ENCODE peak calls at places on chromosomes 4 and X, in seven cellular contexts. L is IMR-90, E is A549, I is thyroid gland, R is uterus, X is H1, Q is upper lobe of left lung. H is an unnamed sample.

GRCh38 chrX:72028701-72029470 is 102.8 kb downstream of the RTL5 start:
- DNase-seq in L (no peak), E (no peak), I (no peak), R (no peak), X (peak), Q (no peak), H (peak)

GRCh38 chrX:113675278-113675677 is 834.6 kb upstream of the AMOT start:
- DNase-seq in L (no peak), E (no peak), I (no peak), R (no peak), X (no peak), Q (no peak), H (no peak)

GRCh38 chr4:88158360-88159136 is at the start of gene ABCG2:
- DNase-seq in L (peak), E (peak), I (peak), R (peak), X (peak), Q (peak), H (no peak)

GRCh38 chr4:103400405-103400804 is 202.3 kb upstream of the CENPE start:
- DNase-seq in L (no peak), E (no peak), I (no peak), R (no peak), X (no peak), Q (no peak), H (no peak)

GRCh38 chr4:155906554-155907247 is 3.2 kb downstream of the TDO2 start:
- DNase-seq in L (peak), E (peak), I (no peak), R (peak), X (no peak), Q (no peak), H (no peak)

GRCh38 chr4:87363552-87363951 is 27.4 kb downstream of the HSD17B11 start:
- DNase-seq in L (no peak), E (peak), I (no peak), R (no peak), X (no peak), Q (no peak), H (no peak)

GRCh38 chrX:141989802-141990201 is 86.1 kb downstream of the MAGEC1 start:
- DNase-seq in L (no peak), E (no peak), I (no peak), R (no peak), X (no peak), Q (no peak), H (no peak)

GRCh38 chrX:21974011-21974385 is 33.5 kb downstream of the SMS start:
- DNase-seq in L (no peak), E (no peak), I (no peak), R (no peak), X (no peak), Q (no peak), H (no peak)

GRCh38 chrX:114906978-114907510 is 110.4 kb downstream of the IL13RA2 start:
- DNase-seq in L (no peak), E (no peak), I (no peak), R (no peak), X (no peak), Q (no peak), H (no peak)

GRCh38 chr4:54568184-54568583 is 89.6 kb upstream of the KIT start:
- DNase-seq in L (peak), E (no peak), I (no peak), R (no peak), X (peak), Q (no peak), H (no peak)

GRCh38 chrX:22952011-22952410 is 47.7 kb upstream of the DDX53 start:
- DNase-seq in L (peak), E (peak), I (no peak), R (no peak), X (no peak), Q (no peak), H (no peak)

GRCh38 chr4:22531638-22532037 is 15.8 kb upstream of the ADGRA3 start:
- DNase-seq in L (no peak), E (no peak), I (no peak), R (no peak), X (no peak), Q (no peak), H (no peak)

GRCh38 chrX:47646636-47647035 is 3.7 kb downstream of the ELK1 start:
- DNase-seq in L (no peak), E (no peak), I (no peak), R (no peak), X (no peak), Q (no peak), H (peak)

GRCh38 chr4:98284640-98285046 is 23.5 kb downstream of the RAP1GDS1 start:
- DNase-seq in L (peak), E (peak), I (no peak), R (no peak), X (no peak), Q (no peak), H (no peak)

GRCh38 chr4:78667764-78668163 is 108.4 kb upstream of the BMP2K start:
- DNase-seq in L (no peak), E (no peak), I (no peak), R (no peak), X (no peak), Q (no peak), H (no peak)

GRCh38 chrX:15915959-15916703 is 61.5 kb upstream of the AP1S2 start:
- DNase-seq in L (peak), E (no peak), I (no peak), R (no peak), X (no peak), Q (no peak), H (no peak)

GRCh38 chr4:23855912-23856605 is 33.8 kb downstream of the PPARGC1A start:
- DNase-seq in L (peak), E (no peak), I (no peak), R (no peak), X (no peak), Q (no peak), H (no peak)

GRCh38 chr4:7978489-7978888 is 38.8 kb upstream of the AFAP1 start:
- DNase-seq in L (no peak), E (no peak), I (no peak), R (no peak), X (no peak), Q (peak), H (no peak)

GRCh38 chr4:70496231-70496630 is 22.1 kb upstream of the AMTN start:
- DNase-seq in L (no peak), E (no peak), I (no peak), R (no peak), X (no peak), Q (no peak), H (no peak)

GRCh38 chrX:107565916-107566602 is 62.3 kb upstream of the PRPS1 start:
- DNase-seq in L (peak), E (peak), I (peak), R (no peak), X (no peak), Q (peak), H (no peak)

GRCh38 chrX:110003167-110004156 is 548 bp downstream of the TMEM164 start:
- DNase-seq in L (no peak), E (no peak), I (peak), R (peak), X (no peak), Q (peak), H (no peak)

GRCh38 chr4:174241162-174241561 is 42.3 kb downstream of the FBXO8 start:
- DNase-seq in L (no peak), E (no peak), I (no peak), R (no peak), X (no peak), Q (no peak), H (no peak)

GRCh38 chr4:113447695-113448265 is 313.8 kb downstream of the CAMK2D start:
- DNase-seq in L (no peak), E (no peak), I (no peak), R (peak), X (no peak), Q (no peak), H (no peak)

GRCh38 chr4:128589384-128589957 is 220.0 kb upstream of the JADE1 start:
- DNase-seq in L (no peak), E (peak), I (no peak), R (no peak), X (peak), Q (no peak), H (no peak)

GRCh38 chrX:65407157-65407626 is 127.4 kb downstream of the LAS1L start:
- DNase-seq in L (no peak), E (no peak), I (no peak), R (no peak), X (peak), Q (no peak), H (no peak)

GRCh38 chr4:107050525-107051135 is 14.5 kb upstream of the DKK2 start:
- DNase-seq in L (peak), E (peak), I (no peak), R (no peak), X (no peak), Q (no peak), H (no peak)

GRCh38 chr4:123379392-123379791 is 17.2 kb upstream of the SPRY1 start:
- DNase-seq in L (no peak), E (no peak), I (no peak), R (no peak), X (no peak), Q (no peak), H (no peak)

GRCh38 chrX:45056428-45057145 is 144.1 kb downstream of the DIPK2B start:
- DNase-seq in L (no peak), E (no peak), I (no peak), R (no peak), X (no peak), Q (no peak), H (no peak)

GRCh38 chr4:73674451-73674919 is 54.2 kb upstream of the RASSF6 start:
- DNase-seq in L (peak), E (no peak), I (no peak), R (no peak), X (no peak), Q (no peak), H (no peak)

GRCh38 chr4:66974665-66975064 is 570.6 kb downstream of the CENPC start:
- DNase-seq in L (no peak), E (no peak), I (no peak), R (no peak), X (no peak), Q (no peak), H (no peak)

GRCh38 chr4:175705407-175705806 is 106.7 kb downstream of the GPM6A start:
- DNase-seq in L (no peak), E (no peak), I (no peak), R (no peak), X (peak), Q (no peak), H (no peak)

GRCh38 chr4:6472008-6472386 is 417 bp downstream of the PPP2R2C start:
- DNase-seq in L (no peak), E (no peak), I (no peak), R (no peak), X (peak), Q (no peak), H (peak)

GRCh38 chr4:83558693-83559092 is 22.8 kb downstream of the GPAT3 start:
- DNase-seq in L (peak), E (no peak), I (no peak), R (no peak), X (no peak), Q (no peak), H (no peak)

GRCh38 chr4:87911252-87911774 is 64.2 kb upstream of the SPP1 start:
- DNase-seq in L (no peak), E (no peak), I (no peak), R (no peak), X (no peak), Q (no peak), H (no peak)

GRCh38 chrX:25531096-25531495 is 515.3 kb upstream of the ARX start:
- DNase-seq in L (peak), E (no peak), I (no peak), R (no peak), X (no peak), Q (no peak), H (no peak)

GRCh38 chr4:60562353-60562752 is 637.8 kb upstream of the ADGRL3 start:
- DNase-seq in L (no peak), E (no peak), I (no peak), R (no peak), X (no peak), Q (no peak), H (no peak)

GRCh38 chr4:96691496-96691895 is 851.6 kb downstream of the PDHA2 start:
- DNase-seq in L (no peak), E (no peak), I (no peak), R (no peak), X (no peak), Q (no peak), H (no peak)

DNA sequence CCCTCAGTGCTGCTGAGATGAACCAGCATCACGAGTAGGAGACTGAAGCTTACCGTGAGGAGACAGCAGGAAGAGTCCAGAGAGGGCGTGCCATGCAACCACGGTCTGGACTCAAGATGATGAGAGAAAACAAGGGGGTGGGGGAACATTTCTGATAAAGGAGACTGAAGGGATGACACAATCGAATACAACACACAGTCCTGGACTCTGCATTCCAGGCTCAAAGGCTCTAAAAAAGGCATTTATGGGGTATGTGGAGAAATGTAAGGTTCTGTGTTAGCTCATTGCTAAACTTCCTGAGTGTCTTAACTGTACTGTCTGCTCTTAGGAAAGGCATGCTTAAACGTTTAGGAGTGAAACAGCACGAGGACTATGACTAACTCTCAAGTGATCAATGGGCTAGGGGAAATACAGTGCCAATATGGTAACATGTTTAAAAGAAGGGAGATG is 20.6 kb upstream of the IRAK1 start:
- DNase-seq in L (peak), E (no peak), I (no peak), R (no peak), X (no peak), Q (no peak), H (no peak)
- H3K27ac ChIP-seq in L (peak), E (peak), I (no peak), R (peak), X (no peak), Q (peak), H (peak)

GRCh38 chr4:76251448-76252270 is at the start of gene FAM47E:
- DNase-seq in L (peak), E (peak), I (peak), R (peak), X (peak), Q (peak), H (no peak)
- TF ChIP-seq POLR2A in L (no peak), E (no peak), I (peak), R (no peak), X (no peak), Q (peak), H (no peak)

GRCh38 chrX:124223524-124223923 is 108.9 kb upstream of the TEX13D start:
- DNase-seq in L (no peak), E (no peak), I (no peak), R (no peak), X (no peak), Q (no peak), H (no peak)
- TF ChIP-seq CTCF in L (no peak), E (no peak), I (no peak), R (no peak), X (peak), Q (no peak), H (no peak)

GRCh38 chr4:151912626-151913025 is 151.8 kb upstream of the GATB start:
- DNase-seq in L (no peak), E (no peak), I (no peak), R (no peak), X (no peak), Q (no peak), H (peak)
- H3K27ac ChIP-seq in L (no peak), E (no peak), I (no peak), R (no peak), X (no peak), Q (no peak), H (no peak)

GRCh38 chr4:126735294-126736132 is 897.2 kb upstream of the INTU start:
- DNase-seq in L (no peak), E (no peak), I (no peak), R (no peak), X (no peak), Q (no peak), H (no peak)
- TF ChIP-seq POLR2A in L (no peak), E (no peak), I (no peak), R (no peak), X (no peak), Q (no peak), H (no peak)

H was measured in vagina.